ENCODE peak calls at places on chromosomes 7 and 10, in seven cellular contexts. P is fibroblast of pulmonary artery, X is hepatocyte, Y is fibroblast of lung, J is MM.1S, A is Peyer's patch, T is mucosa of descending colon. K is an unnamed sample.
A peak's percentile ranks its signal among the peaks of the same experiment; 100 is the strongest.

GRCh38 chr10:109941193-109941872 is 18.0 kb upstream of the XPNPEP1 start:
- DNase-seq in Y (no peak), X (no peak), P (no peak), J (no peak), T (no peak), A (no peak), K (no peak)

GRCh38 chr7:112789824-112790650 is at the start of gene TMEM168:
- DNase-seq in P (peak; percentile 88), X (peak; percentile 88), Y (peak; percentile 79), J (peak; percentile 92), T (peak; percentile 91), A (peak; percentile 93), K (peak; percentile 84)

GRCh38 chr7:30226593-30227268 is 57.7 kb upstream of the ZNRF2 start:
- DNase-seq in T (peak; percentile 63), A (peak; percentile 66), P (no peak), J (no peak), X (peak; percentile 70), Y (no peak), K (no peak)

GRCh38 chr7:8379264-8379663 is 54.1 kb upstream of the NXPH1 start:
- DNase-seq in Y (no peak), T (no peak), X (no peak), P (no peak), J (no peak), A (no peak), K (no peak)

GRCh38 chr10:69414036-69415018 is 2.4 kb downstream of the TACR2 start:
- DNase-seq in P (no peak), J (no peak), X (no peak), T (no peak), A (no peak), Y (no peak), K (no peak)

GRCh38 chr10:34323197-34323596 is 491.9 kb downstream of the PARD3 start:
- DNase-seq in P (peak; percentile 12), T (no peak), Y (peak; percentile 48), X (no peak), J (no peak), A (no peak), K (no peak)

GRCh38 chr10:35502697-35503096 is 102.4 kb upstream of the GJD4 start:
- DNase-seq in Y (no peak), P (no peak), A (no peak), T (no peak), X (no peak), J (no peak), K (no peak)

GRCh38 chr7:86747698-86748097 is 104.0 kb downstream of the GRM3 start:
- DNase-seq in P (no peak), Y (no peak), A (no peak), J (no peak), T (no peak), X (no peak), K (no peak)

GRCh38 chr10:85492684-85493083 is 873.9 kb downstream of the GRID1 start:
- DNase-seq in A (no peak), T (no peak), X (no peak), J (no peak), P (no peak), Y (no peak), K (no peak)

GRCh38 chr7:73844848-73845460 is 2.6 kb upstream of the METTL27 start:
- DNase-seq in X (peak; percentile 52), A (no peak), T (no peak), J (no peak), P (peak; percentile 50), Y (peak; percentile 62), K (no peak)

GRCh38 chr7:141071855-141072547 is 1.9 kb upstream of the TMEM178B start:
- DNase-seq in A (no peak), X (no peak), Y (no peak), T (no peak), J (peak; percentile 38), P (no peak), K (peak; percentile 43)

GRCh38 chr10:27986831-27987230 is 12.0 kb downstream of the ODAD2 start:
- DNase-seq in Y (no peak), X (no peak), P (no peak), T (no peak), J (no peak), A (no peak), K (no peak)

GRCh38 chr7:15932318-15932717 is 245.8 kb upstream of the MEOX2 start:
- DNase-seq in J (no peak), X (no peak), Y (no peak), A (no peak), T (no peak), P (no peak), K (no peak)

GRCh38 chr7:45636733-45637132 is 62.6 kb downstream of the ADCY1 start:
- DNase-seq in X (no peak), P (no peak), J (no peak), Y (no peak), A (no peak), T (no peak), K (no peak)

GRCh38 chr10:103395754-103396066 is 565 bp downstream of the ATP5MK start:
- DNase-seq in P (peak; percentile 25), J (peak; percentile 16), T (no peak), Y (peak; percentile 19), X (peak; percentile 32), A (no peak), K (peak; percentile 38)

GRCh38 chr10:69901623-69902505 is 100.2 kb downstream of the COL13A1 start:
- DNase-seq in Y (peak; percentile 39), X (peak; percentile 82), A (peak; percentile 77), J (no peak), T (no peak), P (peak; percentile 62), K (peak; percentile 57)

GRCh38 chr7:27375958-27376357 is 133.4 kb downstream of the EVX1 start:
- DNase-seq in P (no peak), Y (no peak), T (no peak), J (no peak), A (no peak), X (no peak), K (no peak)

GRCh38 chr7:137848095-137848494 is 1.3 kb upstream of the DGKI start:
- DNase-seq in T (no peak), A (no peak), J (no peak), X (no peak), Y (no peak), P (no peak), K (no peak)

GRCh38 chr10:34854147-34854601 is 39.1 kb upstream of the PARD3 start:
- DNase-seq in J (no peak), Y (peak; percentile 57), A (no peak), T (no peak), P (peak; percentile 80), X (peak; percentile 19), K (no peak)

GRCh38 chr10:105017116-105017515 is 376.0 kb downstream of the SORCS3 start:
- DNase-seq in P (no peak), A (no peak), X (no peak), Y (peak; percentile 83), T (no peak), J (no peak), K (no peak)

GRCh38 chr7:11513460-11513859 is 318.5 kb downstream of the THSD7A start:
- DNase-seq in X (no peak), T (no peak), Y (no peak), P (peak; percentile 49), J (no peak), A (no peak), K (no peak)

GRCh38 chr7:128020161-128020560 is 11.1 kb downstream of the LRRC4 start:
- DNase-seq in X (no peak), T (no peak), A (no peak), P (no peak), J (no peak), Y (no peak), K (no peak)

GRCh38 chr10:48444266-48444665 is 137.8 kb downstream of the MAPK8 start:
- DNase-seq in P (peak; percentile 54), J (no peak), T (no peak), X (peak; percentile 23), A (peak; percentile 37), Y (peak; percentile 27), K (peak; percentile 21)
- TF ChIP-seq CTCF in P (peak; percentile 33), J (no peak), T (no peak), X (peak; percentile 20), A (no peak), Y (no peak), K (no peak)

DNA sequence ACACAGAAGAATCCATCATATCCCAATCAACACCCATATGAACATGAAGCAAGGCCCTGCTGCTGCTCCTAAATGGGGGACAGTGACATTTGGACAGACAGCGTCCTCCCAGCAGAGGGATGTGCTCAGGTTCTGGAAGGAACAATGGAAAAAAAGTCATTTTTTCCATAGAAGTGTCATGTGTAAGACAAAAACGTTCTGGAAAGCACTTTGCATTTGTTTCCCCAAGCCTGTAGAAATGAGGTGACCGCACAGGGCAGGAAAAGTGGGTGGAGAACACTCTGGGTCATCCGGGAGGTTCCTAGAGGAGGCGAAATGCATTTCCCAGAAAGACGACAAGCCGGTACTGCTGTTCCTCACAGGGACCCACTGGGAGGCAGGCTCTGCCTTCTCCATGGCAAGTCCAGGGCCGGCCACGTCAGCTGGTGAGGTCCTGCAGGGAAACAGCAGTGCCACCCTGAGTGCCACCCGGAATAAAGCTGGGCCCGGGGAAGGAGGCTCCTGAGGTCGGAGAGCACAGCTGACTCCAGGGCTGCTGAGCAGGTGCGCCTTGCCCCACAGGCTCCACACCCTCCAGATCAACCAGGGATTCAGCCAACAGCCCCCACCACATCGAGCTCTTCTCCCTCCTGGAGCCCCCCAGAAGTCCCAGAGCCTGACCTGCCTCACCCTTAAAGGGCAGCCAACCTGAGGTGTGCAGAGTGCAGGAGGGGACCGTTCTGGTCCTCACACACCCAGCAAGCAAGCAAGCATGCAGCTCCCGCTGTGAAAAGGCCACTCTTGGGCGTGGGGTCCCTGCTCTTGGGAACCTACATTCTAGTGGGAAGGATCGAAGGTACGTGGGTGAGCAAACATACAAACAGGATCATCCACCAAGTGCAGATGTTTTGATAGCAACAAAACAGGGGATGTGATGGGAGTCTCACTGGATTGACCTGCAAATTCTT is 28.8 kb upstream of the INPP5A start:
- DNase-seq in T (peak; percentile 38), X (no peak), Y (no peak), J (no peak), A (peak; percentile 47), P (no peak), K (peak; percentile 20)
- TF ChIP-seq CTCF in T (no peak), X (no peak), Y (no peak), J (no peak), A (no peak), P (no peak), K (no peak)

GRCh38 chr7:7265676-7266075 is 83.3 kb downstream of the C1GALT1 start:
- DNase-seq in P (no peak), X (no peak), J (no peak), Y (no peak), T (no peak), A (no peak), K (no peak)
- TF ChIP-seq CTCF in P (no peak), X (no peak), J (no peak), Y (no peak), T (no peak), A (no peak), K (no peak)

DNA sequence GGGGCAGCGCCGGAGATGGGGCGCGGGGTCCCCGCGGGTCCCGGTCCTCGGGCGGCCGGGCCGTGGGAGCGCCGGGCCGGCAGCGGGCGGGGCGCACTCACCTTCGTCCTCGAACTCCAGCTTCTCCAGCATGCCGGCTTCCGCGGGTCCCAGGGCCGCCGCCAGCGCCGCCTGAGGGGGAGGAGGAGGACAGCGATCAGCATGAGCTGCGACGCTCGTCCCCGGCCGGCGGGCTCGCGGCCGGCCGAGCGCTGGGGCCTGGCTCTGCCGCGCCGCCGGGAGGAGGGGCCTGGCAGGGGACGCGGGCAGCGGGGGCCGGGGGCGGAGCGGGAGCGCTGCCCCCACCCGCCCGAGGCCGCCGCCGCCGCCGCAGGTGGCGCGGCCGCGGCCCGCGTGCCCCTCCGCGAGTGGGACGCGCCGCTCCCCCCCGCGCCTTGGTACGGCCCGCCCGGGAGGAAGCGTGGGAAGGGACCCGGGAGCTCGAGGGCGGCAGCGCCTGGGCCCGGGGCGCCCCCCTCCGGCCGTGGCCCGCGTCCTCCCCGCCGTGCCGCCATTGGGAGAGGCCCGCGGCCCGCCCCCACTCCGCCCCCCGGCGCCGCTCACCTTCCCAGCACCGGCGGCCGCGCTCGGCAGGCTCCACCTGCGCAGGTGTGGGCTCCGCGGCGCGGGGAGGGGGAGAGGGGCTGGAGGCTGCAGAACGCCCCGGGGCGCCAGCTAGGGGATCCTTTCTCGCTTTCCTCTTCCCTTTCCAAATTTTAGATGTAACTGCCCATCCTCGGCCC is 112.5 kb upstream of the RHEB start:
- DNase-seq in T (peak; percentile 91), A (peak; percentile 95), Y (peak; percentile 74), X (peak; percentile 94), P (peak; percentile 77), J (peak; percentile 95), K (peak; percentile 91)
- TF ChIP-seq CTCF in T (peak; percentile 24), A (peak; percentile 2), Y (no peak), X (peak; percentile 30), P (no peak), J (no peak), K (peak; percentile 75)

K was measured in GM13976.